ENCODE peak calls at places on chromosomes 6 and 20, in four cellular contexts. O, U, W and X are unnamed samples.

GRCh38 chr20:10125757-10126156 is 91.0 kb downstream of the ANKEF1 start:
- DNase-seq in W (no peak), U (no peak), O (no peak), X (no peak)

GRCh38 chr6:16729183-16729696 is 32.0 kb downstream of the ATXN1 start:
- DNase-seq in O (no peak), W (no peak), U (no peak), X (no peak)

GRCh38 chr6:6315660-6316059 is 4.8 kb downstream of the F13A1 start:
- DNase-seq in U (no peak), O (no peak), W (peak; percentile 40), X (no peak)

GRCh38 chr20:9498322-9498721 is 16.1 kb upstream of the LAMP5 start:
- DNase-seq in U (peak; percentile 62), O (no peak), W (no peak), X (no peak)

GRCh38 chr6:123016431-123017110 is 20.5 kb downstream of the CLVS2 start:
- DNase-seq in W (peak; percentile 56), U (no peak), O (no peak), X (no peak)

GRCh38 chr20:58751956-58752355 is 59.4 kb downstream of the NPEPL1 start:
- DNase-seq in O (no peak), W (no peak), U (no peak), X (no peak)

GRCh38 chr6:166643907-166644590 is 17.0 kb upstream of the RPS6KA2 start:
- DNase-seq in O (no peak), W (no peak), U (no peak), X (no peak)

GRCh38 chr6:29628419-29629281 is 4.3 kb downstream of the GABBR1 start:
- DNase-seq in O (peak; percentile 18), U (peak; percentile 59), W (no peak), X (peak; percentile 80)

GRCh38 chr20:56389807-56390206 is 2.2 kb downstream of the AURKA start:
- DNase-seq in O (no peak), U (no peak), W (no peak), X (no peak)

GRCh38 chr6:139545474-139546116 is 171.1 kb upstream of the CITED2 start:
- DNase-seq in O (no peak), U (peak; percentile 45), W (no peak), X (no peak)

GRCh38 chr20:12058201-12058600 is 140.5 kb downstream of the BTBD3 start:
- DNase-seq in W (no peak), U (no peak), O (no peak), X (no peak)

GRCh38 chr6:106688177-106688951 is 59.0 kb downstream of the QRSL1 start:
- DNase-seq in U (peak; percentile 26), W (no peak), O (no peak), X (no peak)

GRCh38 chr6:149938571-149939462 is 3.0 kb upstream of the ULBP2 start:
- DNase-seq in W (no peak), O (no peak), U (no peak), X (no peak)

GRCh38 chr20:2164421-2164820 is 62.8 kb downstream of the STK35 start:
- DNase-seq in W (no peak), O (no peak), U (no peak), X (no peak)

GRCh38 chr6:106046116-106046853 is 39.9 kb upstream of the PRDM1 start:
- DNase-seq in U (no peak), O (no peak), W (no peak), X (no peak)

GRCh38 chr20:675453-676314 is at the start of gene SCRT2:
- DNase-seq in W (peak; percentile 53), O (peak; percentile 10), U (peak; percentile 65), X (no peak)

GRCh38 chr6:8941578-8941977 is 506.2 kb upstream of the SLC35B3 start:
- DNase-seq in O (no peak), W (no peak), U (peak; percentile 43), X (no peak)

GRCh38 chr6:44439270-44440045 is 52.0 kb downstream of the CDC5L start:
- DNase-seq in U (peak; percentile 72), W (no peak), O (peak; percentile 39), X (no peak)

GRCh38 chr6:89352329-89353117 is at the start of gene UBE2J1:
- DNase-seq in O (peak; percentile 81), U (peak; percentile 97), W (peak; percentile 89), X (peak; percentile 50)

GRCh38 chr6:33297956-33298772 is 578 bp downstream of the RGL2 start:
- DNase-seq in U (peak; percentile 89), W (no peak), O (no peak), X (no peak)

GRCh38 chr6:150336299-150336698 is 32.5 kb upstream of the IYD start:
- DNase-seq in U (no peak), O (no peak), W (no peak), X (no peak)